ENCODE peak calls at places on chromosomes 6 and 20, in nine cellular contexts. H is HepG2, X is A549, A is SK-N-SH, Z is GM23338, W is HL-60, D is HCT116, J is K562, O is GM12878. R is an unnamed sample.

GRCh38 chr20:32281711-32282110 is 4.3 kb downstream of the KIF3B start:
- DNase-seq in D (no peak), W (no peak), J (no peak), O (no peak), Z (no peak), H (no peak), A (no peak), X (no peak), R (no peak)

GRCh38 chr6:158560787-158561246 is 926 bp downstream of the TMEM181 start:
- DNase-seq in O (no peak), H (no peak), W (peak), Z (peak), X (no peak), D (no peak), J (no peak), A (peak), R (no peak)

GRCh38 chr6:52352239-52353008 is 9.5 kb upstream of the PAQR8 start:
- DNase-seq in W (peak), H (peak), J (no peak), Z (peak), D (peak), X (peak), O (peak), A (no peak), R (peak)

GRCh38 chr20:4717816-4718215 is 3.9 kb upstream of the PRND start:
- DNase-seq in A (no peak), W (no peak), Z (no peak), O (no peak), X (no peak), D (no peak), H (no peak), J (no peak), R (no peak)

GRCh38 chr6:124203812-124204167 is 400.1 kb downstream of the NKAIN2 start:
- DNase-seq in J (no peak), W (no peak), O (no peak), X (no peak), H (no peak), D (no peak), A (no peak), Z (no peak), R (no peak)

GRCh38 chr6:164243012-164243610 is 828.6 kb downstream of the QKI start:
- DNase-seq in A (no peak), W (no peak), Z (no peak), H (no peak), O (no peak), D (no peak), J (no peak), X (no peak), R (no peak)

GRCh38 chr20:3133156-3133555 is 26.5 kb downstream of the FASTKD5 start:
- DNase-seq in O (no peak), J (no peak), X (peak), A (no peak), H (no peak), D (no peak), W (no peak), Z (no peak), R (no peak)

GRCh38 chr6:34544776-34545471 is 11.2 kb downstream of the SPDEF start:
- DNase-seq in Z (no peak), A (no peak), X (no peak), J (peak), O (no peak), W (no peak), D (no peak), H (no peak), R (no peak)

GRCh38 chr20:4713401-4713800 is 8.3 kb upstream of the PRND start:
- DNase-seq in D (peak), Z (no peak), W (no peak), H (no peak), J (no peak), A (no peak), O (no peak), X (peak), R (no peak)

GRCh38 chr20:36804425-36804824 is 30.9 kb upstream of the DSN1 start:
- DNase-seq in A (no peak), J (no peak), Z (no peak), W (no peak), D (no peak), X (no peak), H (no peak), O (no peak), R (no peak)

GRCh38 chr6:168528457-168529095 is 87.6 kb downstream of the SMOC2 start:
- DNase-seq in J (no peak), X (no peak), Z (no peak), A (no peak), D (no peak), O (no peak), W (no peak), H (no peak), R (no peak)

GRCh38 chr6:168527451-168528210 is 86.6 kb downstream of the SMOC2 start:
- DNase-seq in O (no peak), A (no peak), H (no peak), W (no peak), Z (no peak), D (no peak), X (no peak), J (no peak), R (no peak)

GRCh38 chr6:168530653-168531071 is 89.7 kb downstream of the SMOC2 start:
- DNase-seq in O (no peak), D (no peak), J (no peak), H (no peak), A (no peak), Z (peak), W (no peak), X (no peak), R (no peak)

GRCh38 chr6:168526841-168527281 is 85.9 kb downstream of the SMOC2 start:
- DNase-seq in D (no peak), X (no peak), H (no peak), O (no peak), W (no peak), A (no peak), Z (no peak), J (no peak), R (no peak)

GRCh38 chr6:168529214-168529613 is 88.2 kb downstream of the SMOC2 start:
- DNase-seq in W (no peak), H (no peak), J (no peak), X (no peak), D (no peak), Z (no peak), A (no peak), O (no peak), R (no peak)
- TF ChIP-seq REST in W (no peak), H (no peak), J (no peak), X (no peak), D (no peak), Z (no peak), A (no peak), O (no peak), R (no peak)

GRCh38 chr6:14655201-14655988 is 537.8 kb downstream of the CD83 start:
- DNase-seq in H (no peak), W (no peak), X (no peak), J (no peak), O (no peak), D (no peak), Z (no peak), A (no peak), R (no peak)
- H3K4me3 ChIP-seq in H (no peak), W (no peak), X (no peak), J (no peak), O (no peak), D (no peak), Z (no peak), A (no peak), R (no peak)

GRCh38 chr6:166446567-166447065 is 63.9 kb upstream of the MPC1 start:
- DNase-seq in H (no peak), D (no peak), Z (no peak), A (no peak), J (no peak), W (no peak), X (no peak), O (no peak), R (no peak)
- TF ChIP-seq REST in H (no peak), D (no peak), Z (no peak), A (no peak), J (no peak), W (no peak), X (no peak), O (no peak), R (no peak)

GRCh38 chr6:6319947-6320811 is at the start of gene F13A1:
- DNase-seq in H (no peak), A (no peak), W (peak), O (no peak), Z (peak), D (no peak), J (no peak), X (no peak), R (no peak)
- H3K4me3 ChIP-seq in H (no peak), A (no peak), W (peak), O (peak), Z (peak), D (no peak), J (no peak), X (no peak), R (no peak)

GRCh38 chr6:151199976-151200375 is 39.8 kb upstream of the AKAP12 start:
- DNase-seq in W (no peak), X (no peak), O (no peak), J (no peak), Z (no peak), H (no peak), D (no peak), A (no peak), R (no peak)

GRCh38 chr6:151196571-151196970 is 43.2 kb upstream of the AKAP12 start:
- DNase-seq in O (no peak), W (no peak), A (no peak), X (no peak), H (no peak), D (no peak), Z (no peak), J (no peak), R (no peak)

DNA sequence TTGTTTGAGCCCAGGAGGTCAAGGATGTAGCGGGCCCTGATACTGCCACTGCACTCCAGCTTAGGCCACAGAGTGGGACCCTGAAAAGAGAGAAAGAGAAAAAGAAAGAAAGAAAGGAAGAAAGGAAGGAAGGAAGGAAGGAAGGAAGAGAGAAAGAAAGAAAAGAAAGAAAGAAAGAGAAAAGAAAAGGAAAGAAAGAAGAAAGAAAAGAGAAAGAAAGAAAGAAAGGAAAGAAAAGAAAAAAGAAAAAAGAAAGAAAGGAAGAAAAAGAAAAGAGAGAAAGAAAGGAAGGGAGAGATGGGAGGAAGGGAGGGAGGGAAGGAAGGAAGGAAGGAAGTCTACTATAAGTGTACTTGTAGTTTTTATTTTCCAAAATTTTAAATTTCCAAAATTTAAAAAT is 42.2 kb upstream of the AKAP12 start:
- DNase-seq in A (no peak), W (no peak), Z (no peak), X (no peak), H (no peak), J (no peak), O (no peak), D (no peak), R (no peak)
- TF ChIP-seq REST in A (no peak), W (no peak), Z (no peak), X (no peak), H (no peak), J (no peak), O (no peak), D (no peak), R (no peak)

R was measured in Panc1.